ENCODE peak calls at places on chromosomes 3 and 15, in four cellular contexts. V is GM23338, P is IMR-90, K is RWPE1. U is an unnamed sample.

GRCh38 chr15:67512140-67512539 is 8.8 kb upstream of the C15orf61 start:
- DNase-seq in V (no peak), P (no peak), K (no peak), U (no peak)

GRCh38 chr15:77187751-77188464 is 117.0 kb upstream of the TSPAN3 start:
- DNase-seq in V (no peak), P (peak), K (no peak), U (peak)

GRCh38 chr3:111252795-111253194 is 181.2 kb downstream of the NECTIN3 start:
- DNase-seq in V (peak), P (peak), K (peak), U (no peak)

GRCh38 chr3:186124618-186125017 is 15.7 kb upstream of the ETV5 start:
- DNase-seq in V (no peak), P (no peak), K (no peak), U (no peak)

GRCh38 chr3:9563851-9564250 is 10.2 kb upstream of the LHFPL4 start:
- DNase-seq in V (no peak), P (no peak), K (no peak), U (no peak)

GRCh38 chr15:68333775-68334470 is 56.4 kb downstream of the FEM1B start:
- DNase-seq in V (no peak), P (peak), K (peak), U (no peak)

GRCh38 chr3:131794766-131795381 is 239.9 kb downstream of the CPNE4 start:
- DNase-seq in V (peak), P (peak), K (peak), U (peak)

GRCh38 chr15:85684174-85684710 is 110.5 kb downstream of the KLHL25 start:
- DNase-seq in V (no peak), P (no peak), K (no peak), U (no peak)

GRCh38 chr3:116392291-116392690 is 53.0 kb downstream of the LSAMP start:
- DNase-seq in V (no peak), P (no peak), K (no peak), U (no peak)

GRCh38 chr15:75104804-75105557 is 81.6 kb downstream of the PPCDC start:
- DNase-seq in V (no peak), P (peak), K (peak), U (peak)

GRCh38 chr3:45554001-45554691 is 40.4 kb upstream of the LIMD1 start:
- DNase-seq in V (peak), P (peak), K (no peak), U (no peak)
- H3K27ac ChIP-seq in V (peak), P (peak), K (peak), U (no peak)

GRCh38 chr3:190562866-190563525 is 49.1 kb downstream of the IL1RAP start:
- DNase-seq in V (no peak), P (no peak), K (no peak), U (no peak)
- H3K27ac ChIP-seq in V (no peak), P (no peak), K (no peak), U (no peak)

GRCh38 chr3:129558772-129559564 is 16.0 kb downstream of the H1-8 start:
- DNase-seq in V (no peak), P (peak), K (no peak), U (no peak)
- H3K27ac ChIP-seq in V (no peak), P (peak), K (no peak), U (no peak)

GRCh38 chr3:168071971-168072645 is 23.6 kb downstream of the GOLIM4 start:
- DNase-seq in V (no peak), P (no peak), K (no peak), U (no peak)
- H3K27ac ChIP-seq in V (no peak), P (no peak), K (peak), U (no peak)